ENCODE peak calls at places on chromosomes 1 and 21, in ten cellular contexts. P is fibroblast of mammary gland; Y is naive thymus-derived CD8-positive, alpha-beta T cell; B is NCI-H1694; F is NCI-H2029; C is effector CD8-positive, alpha-beta T cell; I is astrocyte of the hippocampus; K is activated naive CD4-positive, alpha-beta T cell treated with anti-CD3 and anti-CD28 coated beads, Interleukin-2, amount 50 U/mL, for 16 hours; D is RWPE1; T is tibial nerve. O is an unnamed sample.

GRCh38 chr1:204627436-204627835 is 58.1 kb downstream of the LRRN2 start:
- DNase-seq in P (no peak), Y (no peak), B (no peak), F (no peak), C (no peak), I (no peak), K (no peak), D (no peak), T (no peak), O (no peak)

GRCh38 chr1:193408782-193409293 is 222.4 kb upstream of the B3GALT2 start:
- DNase-seq in P (peak; percentile 37), Y (no peak), B (no peak), F (no peak), C (no peak), I (peak; percentile 96), K (no peak), D (no peak), T (peak; percentile 37), O (no peak)

GRCh38 chr1:99645699-99646531 is at the start of gene PALMD:
- DNase-seq in P (peak; percentile 23), Y (no peak), B (peak; percentile 65), F (peak; percentile 74), C (no peak), I (peak; percentile 54), K (no peak), D (peak; percentile 32), T (no peak), O (no peak)

GRCh38 chr1:38640371-38640770 is 219.2 kb downstream of the RRAGC start:
- DNase-seq in P (no peak), Y (no peak), B (no peak), F (no peak), C (no peak), I (no peak), K (no peak), D (no peak), T (no peak), O (no peak)

GRCh38 chr1:29758764-29759499 is 522.6 kb downstream of the PTPRU start:
- DNase-seq in P (no peak), Y (no peak), B (no peak), F (no peak), C (no peak), I (no peak), K (no peak), D (no peak), T (no peak), O (no peak)

GRCh38 chr21:22885614-22886013 is 1887.4 kb downstream of the NCAM2 start:
- DNase-seq in P (no peak), Y (no peak), B (no peak), F (no peak), C (no peak), I (no peak), K (no peak), D (no peak), T (no peak), O (no peak)

GRCh38 chr1:175771301-175771700 is 27.9 kb upstream of the TNR start:
- DNase-seq in P (no peak), Y (no peak), B (no peak), F (no peak), C (no peak), I (no peak), K (no peak), D (no peak), T (no peak), O (no peak)

GRCh38 chr1:62208087-62208486 is 13.4 kb downstream of the L1TD1 start:
- DNase-seq in P (no peak), Y (no peak), B (no peak), F (no peak), C (no peak), I (no peak), K (no peak), D (no peak), T (no peak), O (no peak)

GRCh38 chr1:6116137-6116536 is 64.0 kb downstream of the CHD5 start:
- DNase-seq in P (peak; percentile 43), Y (no peak), B (no peak), F (no peak), C (no peak), I (peak; percentile 35), K (no peak), D (no peak), T (no peak), O (peak; percentile 73)

GRCh38 chr1:240613353-240614142 is 1.6 kb upstream of the GREM2 start:
- DNase-seq in P (no peak), Y (no peak), B (no peak), F (no peak), C (no peak), I (peak; percentile 15), K (no peak), D (no peak), T (no peak), O (no peak)

GRCh38 chr21:39568380-39568779 is 44.4 kb upstream of the B3GALT5 start:
- DNase-seq in P (no peak), Y (no peak), B (no peak), F (peak; percentile 47), C (no peak), I (no peak), K (no peak), D (no peak), T (no peak), O (no peak)

GRCh38 chr1:19341201-19342076 is 29.3 kb downstream of the SLC66A1 start:
- DNase-seq in P (peak; percentile 80), Y (peak; percentile 58), B (peak; percentile 26), F (peak; percentile 29), C (peak; percentile 65), I (peak; percentile 83), K (peak; percentile 82), D (peak; percentile 76), T (peak; percentile 63), O (peak; percentile 45)

GRCh38 chr1:230185076-230186001 is 118.3 kb downstream of the GALNT2 start:
- DNase-seq in P (no peak), Y (no peak), B (no peak), F (peak; percentile 55), C (no peak), I (peak; percentile 14), K (no peak), D (no peak), T (no peak), O (no peak)

GRCh38 chr1:213123532-213123931 is 72.5 kb downstream of the RPS6KC1 start:
- DNase-seq in P (peak; percentile 72), Y (no peak), B (no peak), F (no peak), C (no peak), I (peak; percentile 69), K (no peak), D (peak; percentile 36), T (no peak), O (no peak)

GRCh38 chr1:153478692-153479618 is 18.5 kb upstream of the S100A7 start:
- DNase-seq in P (no peak), Y (no peak), B (no peak), F (no peak), C (no peak), I (no peak), K (no peak), D (no peak), T (no peak), O (no peak)

GRCh38 chr1:100039571-100039970 is 69.8 kb downstream of the SLC35A3 start:
- DNase-seq in P (no peak), Y (no peak), B (no peak), F (no peak), C (no peak), I (peak; percentile 7), K (no peak), D (no peak), T (no peak), O (no peak)

GRCh38 chr1:117780981-117781475 is 148.4 kb downstream of the GDAP2 start:
- DNase-seq in P (peak; percentile 61), Y (no peak), B (no peak), F (no peak), C (no peak), I (no peak), K (no peak), D (no peak), T (no peak), O (no peak)

O was measured in Panc1.